ENCODE peak calls at places on chromosomes 16 and 17, in five cellular contexts. N is fibroblast of lung; G is amygdala; B is COR-L47; F is stimulated activated CD4-positive, alpha-beta T cell treated with anti-CD3 and anti-CD28 coated beads, Interleukin-15, amount 100 ng/mL, for 1 hour. T is an unnamed sample.

GRCh38 chr17:30388321-30389179 is 9.8 kb downstream of the CPD start:
- DNase-seq in N (no peak), G (no peak), B (no peak), F (no peak), T (no peak)

GRCh38 chr16:88323041-88323440 is 59.7 kb upstream of the ZNF469 start:
- DNase-seq in N (no peak), G (no peak), B (no peak), F (no peak), T (no peak)

GRCh38 chr16:66020061-66020460 is 346.4 kb upstream of the CDH5 start:
- DNase-seq in N (peak; percentile 26), G (no peak), B (no peak), F (no peak), T (no peak)

GRCh38 chr17:17778308-17779014 is 58.3 kb downstream of the SREBF1 start:
- DNase-seq in N (peak; percentile 41), G (no peak), B (no peak), F (no peak), T (no peak)

GRCh38 chr16:59412275-59412841 is 678.2 kb upstream of the GOT2 start:
- DNase-seq in N (peak; percentile 28), G (no peak), B (no peak), F (no peak), T (no peak)

GRCh38 chr16:27460663-27461482 is 58.9 kb downstream of the IL21R start:
- DNase-seq in N (peak; percentile 26), G (no peak), B (no peak), F (no peak), T (no peak)

GRCh38 chr16:81123092-81123852 is 27.1 kb upstream of the GCSH start:
- DNase-seq in N (no peak), G (no peak), B (no peak), F (no peak), T (no peak)

GRCh38 chr16:9625122-9625521 is 533.7 kb downstream of the HAPSTR1 start:
- DNase-seq in N (no peak), G (no peak), B (no peak), F (no peak), T (no peak)

GRCh38 chr16:57800213-57801097 is 1.8 kb downstream of the KIFC3 start:
- DNase-seq in N (no peak), G (no peak), B (no peak), F (no peak), T (no peak)

GRCh38 chr16:88378836-88379693 is 3.7 kb upstream of the ZNF469 start:
- DNase-seq in N (no peak), G (no peak), B (no peak), F (no peak), T (peak; percentile 4)

GRCh38 chr16:57569306-57569946 is 27.0 kb downstream of the ADGRG5 start:
- DNase-seq in N (no peak), G (no peak), B (no peak), F (no peak), T (no peak)

T was measured in activated naive CD4-positive, alpha-beta T cell treated with anti-CD3 and anti-CD28 coated beads, Interleukin-2, amount 50 U/mL, for 16 hours.